ENCODE peak calls at places on chromosomes 3 and 15, in nine cellular contexts. G is cardiac fibroblast, N is psoas muscle, H is progenitor cell of endocrine pancreas, Z is HEK293T, T is NAMALWA, R is germinal center, D is choroid plexus epithelial cell, I is globus pallidus. E is an unnamed sample.

GRCh38 chr3:53820756-53821580 is 25.3 kb downstream of the CHDH start:
- DNase-seq in G (no peak), N (no peak), H (no peak), Z (no peak), T (no peak), R (no peak), D (no peak), I (no peak), E (no peak)

GRCh38 chr3:162704991-162705390 is 1208.4 kb downstream of the OTOL1 start:
- DNase-seq in G (no peak), N (no peak), H (no peak), Z (no peak), T (no peak), R (no peak), D (no peak), I (no peak), E (no peak)

GRCh38 chr15:75065467-75065850 is 42.1 kb downstream of the PPCDC start:
- DNase-seq in G (no peak), N (no peak), H (no peak), Z (no peak), T (no peak), R (no peak), D (peak; percentile 26), I (no peak), E (no peak)

GRCh38 chr3:73094127-73094526 is 32.7 kb downstream of the EBLN2 start:
- DNase-seq in G (no peak), N (no peak), H (no peak), Z (peak; percentile 27), T (peak; percentile 3), R (peak; percentile 8), D (no peak), I (no peak), E (no peak)

GRCh38 chr3:71016141-71016845 is 567.2 kb downstream of the FOXP1 start:
- DNase-seq in G (peak; percentile 51), N (no peak), H (no peak), Z (no peak), T (no peak), R (no peak), D (peak; percentile 83), I (peak; percentile 43), E (no peak)

GRCh38 chr3:142987707-142988106 is 13.7 kb upstream of the U2SURP start:
- DNase-seq in G (peak; percentile 68), N (peak; percentile 54), H (no peak), Z (no peak), T (no peak), R (no peak), D (peak; percentile 98), I (no peak), E (no peak)

GRCh38 chr3:4841225-4841624 is 138.0 kb upstream of the BHLHE40 start:
- DNase-seq in G (no peak), N (no peak), H (no peak), Z (no peak), T (no peak), R (no peak), D (no peak), I (no peak), E (no peak)

GRCh38 chr3:53813876-53814275 is 32.3 kb downstream of the CHDH start:
- DNase-seq in G (no peak), N (no peak), H (no peak), Z (no peak), T (no peak), R (no peak), D (no peak), I (no peak), E (no peak)

GRCh38 chr3:140468407-140468806 is 209.5 kb upstream of the TRIM42 start:
- DNase-seq in G (no peak), N (no peak), H (no peak), Z (no peak), T (no peak), R (no peak), D (no peak), I (no peak), E (no peak)

GRCh38 chr3:59251899-59252298 is 202.1 kb upstream of the CFAP20DC start:
- DNase-seq in G (no peak), N (no peak), H (no peak), Z (no peak), T (no peak), R (no peak), D (no peak), I (no peak), E (no peak)

E was measured in BE2C.